ENCODE peak calls at places on chromosomes 2 and 18, in ten cellular contexts. P is GM23248, U is iPS DF 6.9, O is HuH-7.5, S is glomerular endothelial cell, Y is spleen, H is nephron progenitor cell, J is HTR-8/SVneo, K is NCI-H1105, N is dermis microvascular lymphatic vessel endothelial cell. Z is an unnamed sample.

GRCh38 chr2:193868132-193868531 is 1673.4 kb upstream of the TMEFF2 start:
- DNase-seq in Y (no peak), O (no peak), P (no peak), U (no peak), H (no peak), N (no peak), S (no peak), K (no peak), J (no peak), Z (no peak)

GRCh38 chr18:75228967-75229366 is 18.4 kb downstream of the TSHZ1 start:
- DNase-seq in P (no peak), N (no peak), H (no peak), S (no peak), K (no peak), O (no peak), J (no peak), U (no peak), Y (no peak), Z (no peak)

GRCh38 chr18:905307-905947 is 756 bp downstream of the ADCYAP1 start:
- DNase-seq in K (no peak), U (no peak), O (peak), J (no peak), N (no peak), H (peak), Y (no peak), P (no peak), S (no peak), Z (peak)

GRCh38 chr2:145006957-145007672 is 487.2 kb upstream of the ZEB2 start:
- DNase-seq in J (peak), S (peak), P (peak), O (no peak), N (peak), K (no peak), H (no peak), Y (no peak), U (no peak), Z (no peak)

GRCh38 chr2:43218221-43218549 is 8.2 kb downstream of the ZFP36L2 start:
- DNase-seq in O (no peak), N (no peak), U (no peak), Y (no peak), S (no peak), P (peak), H (no peak), K (no peak), J (no peak), Z (peak)

GRCh38 chr2:179455824-179456223 is 191.2 kb upstream of the SESTD1 start:
- DNase-seq in H (no peak), S (no peak), J (no peak), U (no peak), P (no peak), N (no peak), O (no peak), Y (no peak), K (no peak), Z (no peak)

GRCh38 chr2:113217455-113218282 is 43.9 kb downstream of the PSD4 start:
- DNase-seq in Y (no peak), U (no peak), H (no peak), N (peak), P (no peak), O (no peak), S (peak), K (no peak), J (no peak), Z (peak)

GRCh38 chr2:188367164-188367563 is 75.5 kb downstream of the GULP1 start:
- DNase-seq in N (no peak), K (no peak), U (no peak), Y (no peak), S (no peak), O (no peak), H (no peak), P (no peak), J (no peak), Z (no peak)

GRCh38 chr2:85430780-85431601 is 12.5 kb downstream of the SH2D6 start:
- DNase-seq in S (no peak), K (no peak), J (no peak), Y (no peak), P (no peak), O (peak), U (peak), N (no peak), H (peak), Z (peak)

Z was measured in retina.